ENCODE peak calls at places on chromosomes 4 and X, in ten cellular contexts. U is HFF-Myc; M is fibroblast of villous mesenchyme; Z is hepatocyte; N is AG09309; W is CD4-positive, alpha-beta T cell; R is WTC11; Q is Calu3; V is choroid plexus epithelial cell; S is endothelial cell. J is an unnamed sample.

GRCh38 chrX:437636-438390 is 51.1 kb upstream of the PPP2R3B start:
- DNase-seq in Z (no peak), R (no peak), V (peak), M (no peak), S (no peak), Q (no peak), W (no peak), N (no peak), U (no peak), J (peak)

GRCh38 chrX:81957900-81958545 is 756.1 kb downstream of the SH3BGRL start:
- DNase-seq in Q (peak), M (no peak), U (no peak), W (no peak), S (no peak), N (no peak), V (peak), R (no peak), Z (peak), J (peak)

GRCh38 chrX:47518105-47518504 is 35.1 kb upstream of the ZNF41 start:
- DNase-seq in S (no peak), M (no peak), Z (no peak), R (no peak), N (no peak), V (no peak), W (no peak), Q (no peak), U (no peak), J (no peak)

GRCh38 chrX:132231587-132231986 is 12.3 kb upstream of the RAP2C start:
- DNase-seq in Z (no peak), M (no peak), W (no peak), R (no peak), U (no peak), V (no peak), N (no peak), S (no peak), Q (no peak), J (no peak)

GRCh38 chrX:68420559-68420958 is 12.7 kb downstream of the OPHN1 start:
- DNase-seq in W (no peak), V (peak), R (no peak), Z (no peak), S (no peak), M (no peak), Q (no peak), U (no peak), N (no peak), J (no peak)

GRCh38 chrX:148298737-148299136 is 201.7 kb upstream of the AFF2 start:
- DNase-seq in N (no peak), W (no peak), Q (no peak), Z (no peak), R (no peak), S (no peak), V (no peak), U (no peak), M (no peak), J (no peak)

GRCh38 chrX:133389975-133390374 is 25.3 kb downstream of the GPC4 start:
- DNase-seq in N (no peak), S (no peak), Z (no peak), V (no peak), R (no peak), Q (no peak), M (no peak), U (no peak), W (no peak), J (no peak)

GRCh38 chr4:76611611-76612010 is 176.6 kb downstream of the SHROOM3 start:
- DNase-seq in R (no peak), W (no peak), V (no peak), Z (peak), S (no peak), U (no peak), Q (no peak), N (no peak), M (no peak), J (no peak)

GRCh38 chr4:179605196-179605595 is 2163.0 kb upstream of the AGA start:
- DNase-seq in Z (no peak), M (no peak), N (no peak), V (peak), R (no peak), U (no peak), S (no peak), W (no peak), Q (no peak), J (no peak)

GRCh38 chr4:119695216-119695615 is 66.6 kb upstream of the PDE5A start:
- DNase-seq in U (no peak), R (no peak), N (no peak), Q (no peak), V (no peak), M (no peak), Z (no peak), S (no peak), W (no peak), J (no peak)

GRCh38 chr4:186829740-186830449 is 106.2 kb upstream of the FAT1 start:
- DNase-seq in Z (peak), R (no peak), N (peak), M (peak), W (no peak), V (peak), S (no peak), Q (no peak), U (no peak), J (no peak)

GRCh38 chr4:1600211-1600780 is 83.8 kb downstream of the FAM53A start:
- DNase-seq in V (no peak), Q (no peak), W (no peak), M (no peak), S (no peak), N (no peak), R (no peak), Z (no peak), U (no peak), J (no peak)

GRCh38 chr4:39526810-39527295 is 386 bp downstream of the UGDH start:
- DNase-seq in M (no peak), Q (no peak), R (no peak), N (no peak), V (peak), W (no peak), U (no peak), S (no peak), Z (no peak), J (peak)

GRCh38 chrX:130260316-130260715 is 8.4 kb downstream of the ZNF280C start:
- DNase-seq in N (peak), Z (no peak), Q (no peak), W (no peak), M (peak), V (peak), U (no peak), S (no peak), R (no peak), J (no peak)

GRCh38 chrX:102712967-102713677 is 874 bp downstream of the GPRASP2 start:
- DNase-seq in N (no peak), V (peak), Z (peak), U (no peak), W (no peak), S (peak), Q (peak), M (peak), R (peak), J (peak)

GRCh38 chrX:323721-324628 is 5.4 kb upstream of the GTPBP6 start:
- DNase-seq in Z (peak), N (no peak), S (no peak), W (no peak), R (peak), Q (no peak), V (peak), U (no peak), M (peak), J (no peak)

GRCh38 chr4:125283702-125284279 is 31.0 kb upstream of the FAT4 start:
- DNase-seq in R (no peak), M (peak), N (peak), Z (peak), Q (peak), S (no peak), U (no peak), V (peak), W (no peak), J (peak)

GRCh38 chr4:76589402-76589801 is 154.4 kb downstream of the SHROOM3 start:
- DNase-seq in M (peak), Q (peak), S (no peak), R (no peak), Z (peak), U (no peak), V (peak), W (no peak), N (peak), J (no peak)

GRCh38 chrX:69287025-69287540 is 121.8 kb upstream of the PJA1 start:
- DNase-seq in Z (no peak), V (no peak), N (no peak), R (no peak), W (no peak), Q (no peak), M (no peak), S (no peak), U (no peak), J (no peak)

GRCh38 chr4:1182313-1182712 is 9.9 kb upstream of the SPON2 start:
- DNase-seq in R (no peak), Z (no peak), U (no peak), M (no peak), N (no peak), Q (no peak), S (no peak), W (no peak), V (no peak), J (no peak)

GRCh38 chrX:2538016-2538415 is 37.2 kb upstream of the DHRSX start:
- DNase-seq in W (no peak), S (no peak), V (no peak), Q (no peak), M (no peak), U (no peak), Z (no peak), N (no peak), R (no peak), J (no peak)

GRCh38 chrX:42746606-42747005 is 31.4 kb downstream of the PPP1R2C start:
- DNase-seq in N (peak), M (peak), Q (no peak), R (no peak), S (no peak), Z (peak), U (peak), V (peak), W (no peak), J (no peak)

GRCh38 chr4:37922323-37922722 is 31.4 kb downstream of the TBC1D1 start:
- DNase-seq in Z (no peak), R (no peak), W (no peak), Q (no peak), N (no peak), V (peak), S (no peak), M (peak), U (no peak), J (peak)

GRCh38 chr4:126071346-126072333 is 756.9 kb downstream of the FAT4 start:
- DNase-seq in Q (no peak), V (peak), N (peak), S (no peak), U (peak), Z (peak), M (peak), R (no peak), W (no peak), J (no peak)

GRCh38 chr4:93232883-93233282 is 595.7 kb upstream of the ATOH1 start:
- DNase-seq in M (no peak), Z (no peak), R (no peak), S (no peak), W (no peak), Q (no peak), V (no peak), U (no peak), N (no peak), J (no peak)

GRCh38 chr4:110508827-110509446 is 33.0 kb downstream of the ENPEP start:
- DNase-seq in Q (no peak), R (no peak), U (no peak), S (no peak), W (no peak), V (peak), N (no peak), Z (peak), M (peak), J (peak)

GRCh38 chr4:98092833-98093439 is 50.3 kb downstream of the STPG2 start:
- DNase-seq in Z (peak), N (no peak), R (no peak), V (peak), M (peak), S (no peak), U (peak), W (no peak), Q (peak), J (no peak)

GRCh38 chrX:21741869-21742701 is 15.8 kb downstream of the SMPX start:
- DNase-seq in W (no peak), N (no peak), S (no peak), U (no peak), Z (no peak), R (no peak), Q (peak), V (peak), M (no peak), J (no peak)

GRCh38 chr4:155207534-155208257 is 740 bp upstream of the NPY2R start:
- DNase-seq in Z (peak), Q (no peak), M (no peak), R (peak), V (no peak), S (peak), W (no peak), U (no peak), N (no peak), J (no peak)

GRCh38 chr4:22552802-22553201 is 36.9 kb upstream of the ADGRA3 start:
- DNase-seq in S (no peak), N (no peak), U (no peak), V (peak), Q (no peak), M (peak), R (no peak), W (no peak), Z (no peak), J (no peak)

GRCh38 chrX:73977542-73978169 is 326.3 kb upstream of the ZCCHC13 start:
- DNase-seq in R (no peak), V (peak), M (no peak), Q (no peak), S (no peak), N (no peak), Z (no peak), U (peak), W (no peak), J (peak)

GRCh38 chrX:2629316-2630168 is 61.6 kb upstream of the CD99 start:
- DNase-seq in S (no peak), R (no peak), M (no peak), N (no peak), U (no peak), Q (no peak), V (no peak), W (no peak), Z (no peak), J (no peak)

GRCh38 chr4:141174457-141174856 is 41.2 kb upstream of the RNF150 start:
- DNase-seq in Q (no peak), V (no peak), Z (no peak), W (no peak), U (no peak), N (no peak), M (no peak), S (no peak), R (no peak), J (peak)

GRCh38 chrX:49753691-49754090 is 57.9 kb upstream of the PAGE1 start:
- DNase-seq in N (no peak), M (no peak), R (no peak), Z (no peak), S (no peak), Q (no peak), U (no peak), V (no peak), W (no peak), J (no peak)

GRCh38 chrX:49756692-49757091 is 60.9 kb upstream of the PAGE1 start:
- DNase-seq in N (no peak), M (no peak), Q (no peak), S (no peak), V (no peak), W (no peak), R (no peak), U (no peak), Z (no peak), J (no peak)

GRCh38 chrX:49748211-49748956 is 52.6 kb upstream of the PAGE1 start:
- DNase-seq in Z (no peak), Q (no peak), V (no peak), W (no peak), N (no peak), M (no peak), S (no peak), R (no peak), U (no peak), J (no peak)

GRCh38 chrX:49754238-49754857 is 58.6 kb upstream of the PAGE1 start:
- DNase-seq in Q (peak), S (peak), U (peak), W (peak), N (no peak), M (peak), R (peak), Z (peak), V (peak), J (peak)
- TF ChIP-seq CTCF in Q (peak), S (peak), U (peak), W (peak), N (peak), M (peak), R (peak), Z (peak), V (peak), J (peak)

GRCh38 chr4:131091896-131092295 is 1995.9 kb downstream of the C4orf33 start:
- DNase-seq in Q (no peak), N (no peak), R (no peak), Z (peak), U (peak), W (no peak), M (peak), V (peak), S (no peak), J (peak)
- TF ChIP-seq CTCF in Q (peak), N (no peak), R (no peak), Z (peak), U (no peak), W (no peak), M (peak), V (peak), S (no peak), J (no peak)

GRCh38 chrX:70970482-70970999 is 39.6 kb upstream of the SLC7A3 start:
- DNase-seq in M (peak), S (no peak), N (no peak), Z (no peak), W (no peak), U (no peak), V (peak), R (no peak), Q (no peak), J (peak)
- TF ChIP-seq CTCF in M (peak), S (no peak), N (peak), Z (peak), W (peak), U (no peak), V (peak), R (no peak), Q (no peak), J (no peak)

GRCh38 chr4:7594013-7594412 is 159.3 kb upstream of the PSAPL1 start:
- DNase-seq in W (no peak), V (no peak), Z (no peak), R (peak), S (no peak), N (no peak), M (no peak), Q (no peak), U (no peak), J (no peak)
- TF ChIP-seq CTCF in W (no peak), V (no peak), Z (no peak), R (no peak), S (no peak), N (no peak), M (no peak), Q (no peak), U (peak), J (no peak)

DNA sequence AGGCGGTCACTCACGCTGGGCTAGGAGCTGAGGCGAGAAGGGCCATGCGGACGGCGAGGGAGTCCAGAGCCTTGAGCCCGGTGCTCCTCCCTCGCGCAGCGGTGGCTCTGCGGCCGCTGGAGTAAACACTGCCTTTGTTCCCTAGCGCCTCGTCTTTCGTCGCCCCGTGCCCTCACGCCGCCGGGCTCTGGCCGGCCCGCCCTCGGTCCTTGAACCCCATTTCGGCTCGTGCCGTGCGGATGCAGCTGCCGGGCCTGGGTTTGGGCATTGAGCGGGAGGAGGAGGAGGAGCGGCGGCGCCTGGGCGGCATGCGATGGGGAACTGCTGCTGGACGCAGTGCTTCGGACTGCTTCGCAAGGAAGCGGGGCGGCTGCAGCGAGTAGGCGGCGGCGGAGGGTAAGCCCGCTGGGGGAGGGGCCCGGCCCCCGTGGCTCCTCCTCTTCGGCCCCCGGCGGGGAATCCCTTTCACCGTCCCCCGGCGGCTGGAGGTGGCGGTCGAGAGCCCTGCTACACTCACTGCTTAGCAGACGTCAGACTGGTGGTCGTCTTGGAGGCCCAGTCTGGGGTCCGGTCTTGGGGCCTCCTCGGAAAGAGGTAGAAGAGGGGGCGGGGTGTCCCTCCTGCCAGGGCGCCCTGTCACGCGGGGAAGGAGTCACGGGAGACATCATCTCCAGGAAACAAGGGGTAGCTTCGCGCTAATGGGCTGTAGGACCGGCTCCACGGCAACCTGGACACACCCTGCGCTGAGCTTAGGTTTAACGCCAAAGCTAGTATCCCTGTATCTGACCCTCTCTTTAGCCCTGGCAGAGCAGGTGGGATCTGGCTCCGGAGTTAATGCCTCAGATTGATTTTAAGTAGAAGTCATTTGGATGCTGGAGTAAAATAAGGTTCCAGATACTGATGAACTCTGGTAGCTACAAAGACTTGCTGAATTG is at the start of gene AP1AR:
- DNase-seq in R (peak), S (peak), U (no peak), W (peak), Q (peak), N (no peak), Z (peak), V (peak), M (peak), J (peak)
- TF ChIP-seq CTCF in R (no peak), S (peak), U (peak), W (no peak), Q (peak), N (peak), Z (peak), V (peak), M (peak), J (peak)

DNA sequence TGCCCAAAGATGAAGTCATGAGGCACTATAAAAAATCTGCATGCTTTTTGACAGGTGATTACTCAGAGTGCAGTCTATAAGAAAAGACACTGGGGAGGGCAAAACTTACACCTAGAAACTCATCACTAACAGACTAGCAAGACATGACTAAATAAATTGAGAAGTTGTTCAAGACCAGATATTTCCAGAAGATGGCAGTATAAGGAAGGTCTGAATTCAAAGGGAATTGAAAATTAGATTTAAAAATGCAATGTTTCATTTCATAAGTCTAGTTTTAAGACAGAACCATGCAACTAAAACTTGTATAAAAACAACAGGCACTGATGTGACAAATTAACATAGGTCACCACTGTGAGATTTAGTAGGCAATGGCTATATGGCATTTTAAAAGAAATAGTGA is 232.5 kb upstream of the POF1B start:
- DNase-seq in Z (no peak), S (no peak), V (peak), W (no peak), Q (no peak), U (no peak), M (peak), R (no peak), N (peak), J (peak)
- TF ChIP-seq CTCF in Z (peak), S (peak), V (peak), W (no peak), Q (no peak), U (no peak), M (peak), R (no peak), N (peak), J (peak)

GRCh38 chrX:111095974-111096870 is at the start of gene PAK3:
- DNase-seq in S (peak), R (peak), Z (peak), U (peak), V (peak), N (no peak), Q (peak), W (no peak), M (peak), J (no peak)
- TF ChIP-seq CTCF in S (no peak), R (no peak), Z (no peak), U (no peak), V (no peak), N (no peak), Q (no peak), W (no peak), M (no peak), J (no peak)

GRCh38 chr4:6924361-6924779 is 14.7 kb downstream of the TBC1D14 start:
- DNase-seq in S (no peak), M (no peak), W (no peak), U (no peak), Q (no peak), N (no peak), R (no peak), Z (no peak), V (no peak), J (no peak)
- TF ChIP-seq CTCF in S (no peak), M (no peak), W (no peak), U (no peak), Q (no peak), N (no peak), R (no peak), Z (no peak), V (no peak), J (no peak)

J was measured in GM13976.